ENCODE peak calls at places on chromosomes 1 and 21, in five cellular contexts. K is AML-193; O is activated CD4-positive, alpha-beta T cell treated with anti-CD3 and anti-CD28 coated beads for 24 hours; C is effector memory CD8-positive, alpha-beta T cell; R is midbrain. X is an unnamed sample.

GRCh38 chr21:27225142-27225541 is 258.3 kb upstream of the ADAMTS5 start:
- DNase-seq in K (no peak), O (no peak), C (no peak), R (no peak), X (no peak)

GRCh38 chr1:24951810-24952412 is 21.8 kb upstream of the RUNX3 start:
- DNase-seq in K (no peak), O (no peak), C (no peak), R (no peak), X (no peak)

GRCh38 chr1:247007511-247008405 is at the start of gene ZNF695:
- DNase-seq in K (peak; percentile 97), O (peak; percentile 17), C (peak; percentile 0), R (peak; percentile 76), X (peak; percentile 86)

GRCh38 chr1:241799414-241799813 is 48.6 kb upstream of the EXO1 start:
- DNase-seq in K (no peak), O (no peak), C (no peak), R (no peak), X (no peak)

GRCh38 chr1:19113362-19114092 is 96.5 kb downstream of the UBR4 start:
- DNase-seq in K (no peak), O (peak; percentile 16), C (no peak), R (no peak), X (no peak)

GRCh38 chr21:42297372-42297771 is 17.8 kb downstream of the TFF3 start:
- DNase-seq in K (no peak), O (no peak), C (no peak), R (no peak), X (no peak)

GRCh38 chr1:229694053-229694693 is 68.1 kb downstream of the URB2 start:
- DNase-seq in K (no peak), O (no peak), C (no peak), R (peak; percentile 8), X (peak; percentile 59)

GRCh38 chr1:194044892-194045291 is 858.5 kb upstream of the B3GALT2 start:
- DNase-seq in K (no peak), O (no peak), C (no peak), R (no peak), X (no peak)

GRCh38 chr1:21260405-21261129 is 29.7 kb downstream of the ECE1 start:
- DNase-seq in K (no peak), O (no peak), C (no peak), R (no peak), X (no peak)

GRCh38 chr1:55107111-55107510 is 67.8 kb downstream of the PCSK9 start:
- DNase-seq in K (no peak), O (no peak), C (no peak), R (no peak), X (no peak)

GRCh38 chr1:245154429-245155185 is at the start of gene KIF26B:
- DNase-seq in K (peak; percentile 5), O (no peak), C (no peak), R (no peak), X (no peak)

GRCh38 chr1:226637147-226637935 is 88.8 kb downstream of the STUM start:
- DNase-seq in K (no peak), O (no peak), C (no peak), R (no peak), X (no peak)

GRCh38 chr1:99544328-99544727 is 101.6 kb upstream of the PALMD start:
- DNase-seq in K (no peak), O (no peak), C (no peak), R (no peak), X (no peak)

GRCh38 chr1:7528386-7529031 is 242.6 kb upstream of the VAMP3 start:
- DNase-seq in K (no peak), O (no peak), C (no peak), R (no peak), X (no peak)

GRCh38 chr1:180623579-180624347 is 8.1 kb upstream of the XPR1 start:
- DNase-seq in K (no peak), O (no peak), C (no peak), R (no peak), X (no peak)

GRCh38 chr1:33710989-33711388 is 152.9 kb upstream of the HMGB4 start:
- DNase-seq in K (no peak), O (no peak), C (no peak), R (no peak), X (no peak)

GRCh38 chr1:35894183-35894582 is 11.2 kb downstream of the AGO1 start:
- DNase-seq in K (peak; percentile 48), O (no peak), C (no peak), R (peak; percentile 28), X (peak; percentile 55)

GRCh38 chr21:41821756-41822431 is 55.0 kb upstream of the RIPK4 start:
- DNase-seq in K (no peak), O (no peak), C (no peak), R (no peak), X (no peak)

GRCh38 chr1:40668769-40669525 is 3.5 kb upstream of the RIMS3 start:
- DNase-seq in K (peak; percentile 60), O (peak; percentile 86), C (peak; percentile 81), R (peak; percentile 84), X (peak; percentile 85)

GRCh38 chr1:162310337-162310736 is 66.3 kb downstream of the SPATA46 start:
- DNase-seq in K (peak; percentile 45), O (no peak), C (no peak), R (no peak), X (no peak)

GRCh38 chr1:68916227-68916853 is 419.5 kb upstream of the DEPDC1 start:
- DNase-seq in K (no peak), O (no peak), C (no peak), R (no peak), X (no peak)

GRCh38 chr1:41333146-41333784 is 28.0 kb upstream of the FOXO6 start:
- DNase-seq in K (no peak), O (no peak), C (no peak), R (no peak), X (no peak)

GRCh38 chr1:36154765-36155559 is 998 bp upstream of the MAP7D1 start:
- DNase-seq in K (no peak), O (no peak), C (no peak), R (peak; percentile 22), X (no peak)

GRCh38 chr1:110875216-110875731 is 2.3 kb downstream of the CD53 start:
- DNase-seq in K (peak; percentile 55), O (peak; percentile 33), C (peak; percentile 29), R (no peak), X (no peak)

GRCh38 chr1:87941292-87941946 is 612.7 kb downstream of the LMO4 start:
- DNase-seq in K (no peak), O (no peak), C (no peak), R (no peak), X (no peak)

GRCh38 chr1:204314209-204314892 is 45.4 kb downstream of the PLEKHA6 start:
- DNase-seq in K (no peak), O (no peak), C (no peak), R (no peak), X (no peak)

GRCh38 chr1:100597784-100598183 is 59.8 kb downstream of the GPR88 start:
- DNase-seq in K (peak; percentile 1), O (no peak), C (no peak), R (no peak), X (no peak)